ENCODE peak calls at places on chromosomes 6 and 20, in eight cellular contexts. U, M, Z, P, X, F, W and K are unnamed samples.

GRCh38 chr6:166167801-166168615 is at the start of gene TBXT:
- DNase-seq in X (no peak), Z (no peak), F (no peak), P (no peak), M (no peak), W (no peak), U (no peak), K (no peak)

GRCh38 chr6:44593539-44593944 is 206.0 kb downstream of the CDC5L start:
- DNase-seq in Z (peak; percentile 62), W (peak; percentile 48), P (peak; percentile 62), U (no peak), X (no peak), M (peak; percentile 3), F (no peak), K (peak; percentile 54)

GRCh38 chr6:105519954-105520353 is 117.1 kb upstream of the PREP start:
- DNase-seq in Z (no peak), U (no peak), P (peak; percentile 91), F (no peak), M (no peak), W (no peak), X (no peak), K (no peak)

GRCh38 chr6:112701201-112701600 is 354.1 kb downstream of the RFPL4B start:
- DNase-seq in Z (no peak), U (peak; percentile 15), P (no peak), M (no peak), X (no peak), W (no peak), F (no peak), K (peak; percentile 30)

GRCh38 chr6:136747538-136747937 is 44.7 kb downstream of the MAP3K5 start:
- DNase-seq in M (no peak), X (no peak), Z (no peak), W (no peak), P (no peak), F (no peak), U (no peak), K (no peak)

GRCh38 chr20:62742979-62743776 is 34.5 kb downstream of the NTSR1 start:
- DNase-seq in P (no peak), M (no peak), X (no peak), W (no peak), U (no peak), Z (no peak), F (peak; percentile 5), K (no peak)

GRCh38 chr20:57627972-57628650 is 7.9 kb upstream of the ZBP1 start:
- DNase-seq in F (peak; percentile 61), X (no peak), P (no peak), M (no peak), Z (peak; percentile 35), W (peak; percentile 59), U (no peak), K (no peak)

GRCh38 chr20:45179166-45179565 is 4.5 kb downstream of the PI3 start:
- DNase-seq in U (no peak), Z (no peak), W (no peak), M (no peak), F (no peak), P (no peak), X (no peak), K (no peak)

GRCh38 chr20:46838002-46838401 is 56.6 kb upstream of the EYA2 start:
- DNase-seq in P (no peak), U (no peak), Z (no peak), X (no peak), W (no peak), M (no peak), F (no peak), K (no peak)